ENCODE peak calls at places on chromosomes 2 and 18, in six cellular contexts. H is Right ventricle myocardium inferior, Z is ELF-1, P is choroid plexus epithelial cell, J is amygdala, N is fibroblast of the conjunctiva. V is an unnamed sample.

GRCh38 chr2:70639841-70640448 is 86.3 kb upstream of the TGFA start:
- DNase-seq in H (no peak), Z (no peak), P (no peak), J (no peak), N (no peak), V (no peak)

GRCh38 chr18:20988726-20989125 is 122.9 kb downstream of the ROCK1 start:
- DNase-seq in H (no peak), Z (no peak), P (no peak), J (no peak), N (no peak), V (no peak)

GRCh38 chr2:55961318-55961911 is 37.8 kb upstream of the EFEMP1 start:
- DNase-seq in H (no peak), Z (peak), P (peak), J (no peak), N (peak), V (no peak)

GRCh38 chr2:98180456-98180855 is 93.5 kb downstream of the VWA3B start:
- DNase-seq in H (no peak), Z (no peak), P (no peak), J (no peak), N (no peak), V (no peak)

GRCh38 chr2:100577777-100578176 is 15.0 kb downstream of the PDCL3 start:
- DNase-seq in H (no peak), Z (no peak), P (no peak), J (no peak), N (no peak), V (no peak)

GRCh38 chr2:26217720-26218119 is 26.7 kb downstream of the HADHA start:
- DNase-seq in H (no peak), Z (no peak), P (no peak), J (no peak), N (no peak), V (no peak)

GRCh38 chr18:46856975-46857374 is 60.3 kb downstream of the PIAS2 start:
- DNase-seq in H (no peak), Z (no peak), P (peak), J (no peak), N (no peak), V (peak)

GRCh38 chr2:19488009-19488691 is 129.7 kb upstream of the OSR1 start:
- DNase-seq in H (no peak), Z (no peak), P (peak), J (no peak), N (peak), V (no peak)

GRCh38 chr2:21748501-21748900 is 624.7 kb downstream of the TDRD15 start:
- DNase-seq in H (no peak), Z (no peak), P (peak), J (no peak), N (no peak), V (no peak)

GRCh38 chr2:178457390-178457886 is 6.3 kb downstream of the PJVK start:
- DNase-seq in H (no peak), Z (peak), P (no peak), J (no peak), N (no peak), V (no peak)

GRCh38 chr2:88739985-88740600 is 48.6 kb downstream of the RPIA start:
- DNase-seq in H (no peak), Z (peak), P (peak), J (peak), N (peak), V (no peak)

GRCh38 chr18:47036298-47036874 is 965 bp upstream of the ELOA2 start:
- DNase-seq in H (no peak), Z (peak), P (peak), J (no peak), N (no peak), V (no peak)

GRCh38 chr18:35467624-35468016 is 30.1 kb downstream of the INO80C start:
- DNase-seq in H (no peak), Z (no peak), P (no peak), J (no peak), N (no peak), V (peak)

GRCh38 chr2:101751276-101751675 is 53.8 kb downstream of the MAP4K4 start:
- DNase-seq in H (no peak), Z (no peak), P (no peak), J (no peak), N (no peak), V (no peak)

GRCh38 chr2:165454905-165455304 is 14.6 kb upstream of the CSRNP3 start:
- DNase-seq in H (no peak), Z (no peak), P (no peak), J (no peak), N (no peak), V (no peak)

GRCh38 chr2:9297807-9298206 is 91.2 kb downstream of the ASAP2 start:
- DNase-seq in H (no peak), Z (no peak), P (no peak), J (peak), N (no peak), V (no peak)

GRCh38 chr2:95234806-95235205 is 27.5 kb downstream of the ZNF892 start:
- DNase-seq in H (no peak), Z (no peak), P (no peak), J (no peak), N (no peak), V (no peak)

GRCh38 chr2:100367163-100367562 is 44.9 kb upstream of the LONRF2 start:
- DNase-seq in H (no peak), Z (no peak), P (no peak), J (no peak), N (no peak), V (no peak)

GRCh38 chr2:163934134-163934533 is 198.3 kb upstream of the FIGN start:
- DNase-seq in H (no peak), Z (no peak), P (no peak), J (no peak), N (no peak), V (no peak)

GRCh38 chr2:130810490-130810889 is 26.2 kb upstream of the ARHGEF4 start:
- DNase-seq in H (no peak), Z (no peak), P (no peak), J (no peak), N (no peak), V (no peak)

GRCh38 chr2:100321881-100322820 is at the start of gene LONRF2:
- DNase-seq in H (peak), Z (peak), P (peak), J (peak), N (no peak), V (no peak)

GRCh38 chr2:173991857-173992588 is 26.9 kb upstream of the SP3 start:
- DNase-seq in H (peak), Z (no peak), P (no peak), J (no peak), N (peak), V (no peak)

GRCh38 chr2:101597347-101597944 is 100.1 kb upstream of the MAP4K4 start:
- DNase-seq in H (no peak), Z (no peak), P (peak), J (no peak), N (no peak), V (no peak)

GRCh38 chr2:97661927-97662326 is 1.9 kb downstream of the ACTR1B start:
- DNase-seq in H (no peak), Z (no peak), P (no peak), J (no peak), N (no peak), V (no peak)

GRCh38 chr18:2103299-2103698 is 468.0 kb downstream of the METTL4 start:
- DNase-seq in H (no peak), Z (no peak), P (no peak), J (no peak), N (no peak), V (no peak)

GRCh38 chr18:9947248-9947647 is 33.4 kb downstream of the VAPA start:
- DNase-seq in H (no peak), Z (no peak), P (no peak), J (no peak), N (no peak), V (no peak)

GRCh38 chr18:33210575-33211189 is 229.8 kb downstream of the CCDC178 start:
- DNase-seq in H (no peak), Z (no peak), P (peak), J (no peak), N (peak), V (no peak)

GRCh38 chr2:141348481-141348880 is 782.3 kb downstream of the LRP1B start:
- DNase-seq in H (no peak), Z (no peak), P (no peak), J (no peak), N (peak), V (no peak)

GRCh38 chr2:169670215-169670651 is 24.0 kb downstream of the CFAP210 start:
- DNase-seq in H (no peak), Z (no peak), P (peak), J (no peak), N (no peak), V (no peak)

GRCh38 chr2:149080964-149081363 is 42.5 kb downstream of the LYPD6B start:
- DNase-seq in H (no peak), Z (peak), P (no peak), J (no peak), N (no peak), V (no peak)

GRCh38 chr2:45649855-45650806 is 1.3 kb upstream of the PRKCE start:
- DNase-seq in H (peak), Z (peak), P (peak), J (peak), N (no peak), V (peak)

GRCh38 chr2:109150559-109150958 is 21.6 kb downstream of the SH3RF3 start:
- DNase-seq in H (no peak), Z (no peak), P (no peak), J (no peak), N (no peak), V (no peak)

GRCh38 chr2:121196132-121196848 is 88.7 kb downstream of the TFCP2L1 start:
- DNase-seq in H (no peak), Z (no peak), P (no peak), J (no peak), N (no peak), V (no peak)

GRCh38 chr2:12287220-12287751 is 429.4 kb upstream of the TRIB2 start:
- DNase-seq in H (no peak), Z (no peak), P (peak), J (no peak), N (no peak), V (no peak)

GRCh38 chr2:149427371-149427770 is 97.0 kb downstream of the LYPD6 start:
- DNase-seq in H (no peak), Z (no peak), P (no peak), J (no peak), N (no peak), V (no peak)

GRCh38 chr2:118940486-118941120 is 1.4 kb upstream of the MARCO start:
- DNase-seq in H (no peak), Z (no peak), P (no peak), J (peak), N (no peak), V (no peak)

GRCh38 chr2:95121495-95122196 is at the start of gene MRPS5:
- DNase-seq in H (peak), Z (peak), P (peak), J (peak), N (peak), V (no peak)

GRCh38 chr2:24457730-24458129 is 33.3 kb upstream of the NCOA1 start:
- DNase-seq in H (no peak), Z (no peak), P (no peak), J (no peak), N (no peak), V (no peak)